ENCODE peak calls at places on chromosomes 1 and 21, in four cellular contexts. M is PC-3, V is GM12864, L is body of pancreas. H is an unnamed sample.

GRCh38 chr1:29538586-29538985 is 302.3 kb downstream of the PTPRU start:
- DNase-seq in V (no peak), M (no peak), L (no peak), H (no peak)

GRCh38 chr1:93659805-93660479 is 21.7 kb downstream of the BCAR3 start:
- DNase-seq in L (no peak), M (no peak), V (no peak), H (no peak)

GRCh38 chr1:9289724-9290493 is 2.8 kb upstream of the SPSB1 start:
- DNase-seq in V (no peak), L (peak; percentile 50), M (peak; percentile 81), H (peak; percentile 91)

GRCh38 chr1:176949033-176949662 is 215.4 kb downstream of the ASTN1 start:
- DNase-seq in M (peak; percentile 54), V (peak; percentile 10), L (peak; percentile 69), H (peak; percentile 64)

GRCh38 chr21:43208561-43209332 is 39.9 kb downstream of the CRYAA start:
- DNase-seq in M (no peak), L (peak; percentile 8), V (no peak), H (no peak)

GRCh38 chr1:82565146-82565545 is 764.4 kb downstream of the ADGRL2 start:
- DNase-seq in V (no peak), M (peak; percentile 48), L (no peak), H (peak; percentile 83)

GRCh38 chr21:42839271-42840231 is 39.8 kb downstream of the WDR4 start:
- DNase-seq in V (no peak), L (no peak), M (no peak), H (no peak)

GRCh38 chr1:204927673-204928641 is 57.3 kb downstream of the NFASC start:
- DNase-seq in M (no peak), V (no peak), L (no peak), H (no peak)

GRCh38 chr1:200992382-200993101 is 31.0 kb downstream of the KIF21B start:
- DNase-seq in M (no peak), L (no peak), V (no peak), H (no peak)

GRCh38 chr1:233166896-233167295 is 128.6 kb downstream of the PCNX2 start:
- DNase-seq in M (no peak), V (no peak), L (no peak), H (no peak)

GRCh38 chr21:45935628-45936027 is 45.9 kb upstream of the COL6A1 start:
- DNase-seq in M (no peak), L (no peak), V (no peak), H (peak; percentile 13)

GRCh38 chr21:45931397-45931969 is 50.1 kb upstream of the COL6A1 start:
- DNase-seq in M (no peak), V (no peak), L (no peak), H (no peak)

GRCh38 chr21:45932922-45933502 is 48.6 kb upstream of the COL6A1 start:
- DNase-seq in M (no peak), V (no peak), L (no peak), H (no peak)

GRCh38 chr21:45934071-45934470 is 47.5 kb upstream of the COL6A1 start:
- DNase-seq in M (no peak), L (no peak), V (no peak), H (no peak)

DNA sequence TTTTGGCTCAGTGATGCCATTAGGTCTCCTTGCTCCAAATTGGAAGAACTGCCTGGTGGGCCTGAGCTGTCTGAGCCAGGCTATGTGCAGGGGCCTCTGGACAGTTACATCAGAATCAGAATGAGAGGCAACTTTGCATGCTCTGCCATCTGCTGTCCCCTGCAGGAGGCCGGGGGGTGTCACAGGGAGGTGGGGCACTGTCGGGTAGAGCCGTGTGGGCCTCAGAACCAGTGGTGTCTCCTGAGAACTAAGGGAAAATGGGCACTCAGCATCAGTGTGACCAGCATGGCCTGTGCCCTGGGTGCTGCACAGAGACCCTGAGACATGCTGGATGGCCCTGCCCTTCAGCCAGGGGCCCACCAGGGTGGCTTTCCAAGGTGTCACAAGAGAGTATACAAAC is 47.0 kb upstream of the COL6A1 start:
- DNase-seq in V (no peak), M (no peak), L (no peak), H (no peak)
- TF ChIP-seq CTCF in V (no peak), M (no peak), L (no peak), H (no peak)

GRCh38 chr1:75083848-75084514 is 50.2 kb upstream of the LHX8 start:
- DNase-seq in L (no peak), V (no peak), M (no peak), H (peak; percentile 82)
- H3K4me3 ChIP-seq in L (no peak overlapping the region), V (no peak overlapping the region), M (no peak overlapping the region), H (no peak overlapping the region)

DNA sequence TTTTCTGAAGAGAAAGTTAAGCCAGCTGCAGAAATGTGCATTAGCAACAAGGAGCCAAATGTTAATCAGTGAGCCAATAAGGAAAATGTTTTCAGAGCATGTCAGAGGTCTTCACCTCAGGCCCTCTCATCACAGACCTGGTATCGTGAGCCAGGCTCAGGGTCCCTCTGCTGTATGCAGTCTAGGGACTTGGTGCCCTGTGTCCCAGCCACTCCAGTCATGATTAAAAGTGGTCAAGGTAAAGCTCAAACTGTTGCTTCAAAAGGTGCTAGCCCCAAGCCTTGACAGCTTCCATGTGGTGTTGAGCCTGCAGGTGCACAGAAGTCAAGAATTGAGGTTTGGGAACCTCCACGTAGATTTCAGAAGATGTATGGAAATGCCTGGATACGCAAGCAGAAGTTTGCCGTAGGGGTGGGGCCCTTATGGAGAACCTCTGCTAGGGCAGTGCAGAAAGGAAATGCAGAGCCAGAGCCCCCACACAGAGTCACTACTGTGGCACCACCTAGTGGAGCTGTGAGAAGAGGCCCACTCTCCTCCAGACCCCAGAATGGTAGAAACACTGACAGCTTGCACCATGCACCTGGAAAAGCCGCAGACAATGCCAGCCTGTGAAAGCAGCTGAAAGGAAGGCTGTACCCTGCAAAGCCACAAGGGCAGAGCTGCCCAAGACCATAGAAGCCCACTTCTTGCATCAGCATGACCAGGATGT is 1128.7 kb downstream of the AMY1C start:
- DNase-seq in L (no peak), V (no peak), M (no peak), H (no peak)
- TF ChIP-seq CTCF in L (no peak), V (peak; percentile 45), M (no peak), H (no peak)

GRCh38 chr1:167928457-167928852 is 8.0 kb upstream of the DCAF6 start:
- DNase-seq in V (no peak), M (no peak), L (no peak), H (no peak)
- H3K4me3 ChIP-seq in V (no peak overlapping the region), M (no peak overlapping the region), L (no peak overlapping the region), H (no peak overlapping the region)

GRCh38 chr1:162627662-162628296 is 4.5 kb upstream of the DDR2 start:
- DNase-seq in V (no peak), M (peak; percentile 70), L (no peak), H (peak; percentile 51)
- TF ChIP-seq CTCF in V (peak; percentile 47), M (peak; percentile 92), L (peak; percentile 52), H (peak; percentile 62)

GRCh38 chr1:2110191-2110737 is 60.1 kb downstream of the PRKCZ start:
- DNase-seq in V (no peak), L (no peak), M (no peak), H (no peak)

GRCh38 chr1:2108213-2108876 is 58.1 kb downstream of the PRKCZ start:
- DNase-seq in V (no peak), L (no peak), M (peak; percentile 31), H (no peak)

GRCh38 chr1:2110738-2111673 is 60.8 kb downstream of the PRKCZ start:
- DNase-seq in L (no peak), M (no peak), V (no peak), H (no peak)

GRCh38 chr1:2108877-2109580 is 58.8 kb downstream of the PRKCZ start:
- DNase-seq in L (no peak), M (no peak), V (no peak), H (no peak)

GRCh38 chr1:2109581-2110021 is 59.4 kb downstream of the PRKCZ start:
- DNase-seq in M (no peak), L (no peak), V (no peak), H (no peak)
- H3K4me3 ChIP-seq in M (no peak overlapping the region), L (no peak overlapping the region), V (no peak overlapping the region), H (no peak overlapping the region)

DNA sequence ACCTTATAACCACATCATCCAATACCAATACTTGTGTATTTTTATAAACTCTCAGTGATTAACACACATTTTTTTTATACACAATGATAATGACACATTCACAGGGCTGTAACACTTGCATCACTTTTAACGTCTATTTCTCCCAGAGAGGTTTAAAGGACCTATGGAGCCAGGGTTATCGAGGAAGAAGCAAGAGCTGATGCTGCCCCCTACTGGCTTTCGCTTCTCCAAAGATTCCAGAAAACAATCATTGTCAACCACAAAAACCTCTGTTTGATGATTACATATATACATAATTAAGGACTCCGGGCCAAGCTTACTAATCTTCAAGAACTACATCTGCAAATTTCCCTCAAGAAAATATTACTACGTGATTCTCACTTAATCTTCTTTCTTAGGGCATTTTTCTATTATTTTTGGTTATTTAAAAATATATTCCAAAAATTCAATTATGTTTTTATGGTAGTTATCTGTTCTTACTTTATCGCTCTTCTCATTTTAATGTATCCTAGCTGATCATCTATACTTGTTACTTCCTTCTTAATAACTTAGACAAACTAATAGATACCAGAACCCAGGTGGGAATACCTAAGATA is 214.5 kb downstream of the VAV3 start:
- DNase-seq in V (peak; percentile 18), M (peak; percentile 85), L (peak; percentile 53), H (peak; percentile 82)
- TF ChIP-seq CTCF in V (peak; percentile 67), M (peak; percentile 90), L (peak; percentile 54), H (peak; percentile 84)

DNA sequence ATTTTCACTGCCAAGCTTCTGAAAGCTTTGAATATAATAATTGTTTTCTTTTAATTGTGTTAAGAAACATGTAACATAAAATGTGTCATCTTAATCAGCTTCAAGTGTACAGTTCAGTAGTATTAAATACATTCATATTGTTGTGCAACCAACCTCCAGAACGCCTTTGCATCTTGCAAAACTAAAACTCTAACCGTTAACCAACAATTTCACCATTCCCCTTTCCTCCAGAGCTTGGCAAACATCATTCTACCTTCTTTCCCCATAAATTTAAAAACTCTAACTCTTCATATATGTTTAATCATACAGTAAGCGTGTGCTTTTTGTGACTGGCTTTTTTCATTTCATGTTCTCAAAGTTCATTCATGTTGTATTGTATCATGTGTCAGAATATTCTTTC is 2.1 kb downstream of the MNDA start:
- DNase-seq in V (no peak), M (no peak), L (no peak), H (no peak)
- H3K4me3 ChIP-seq in V (no peak overlapping the region), M (no peak overlapping the region), L (no peak overlapping the region), H (no peak overlapping the region)